ENCODE peak calls at places on chromosomes 16 and 17, in four cellular contexts. F is psoas muscle, U is transverse colon, Q is neuronal stem cell. Y is an unnamed sample. For H3K27me3, the result is how much of the 10 kb centered on the place peaks cover.

GRCh38 chr16:67441907-67442306 is 11.0 kb downstream of the HSD11B2 start:
- DNase-seq in Q (no peak), U (no peak), F (no peak), Y (no peak)

GRCh38 chr17:14859521-14859920 is 405.6 kb downstream of the PMP22 start:
- DNase-seq in F (no peak), U (no peak), Q (no peak), Y (no peak)

GRCh38 chr17:9644910-9645751 is at the start of gene USP43:
- DNase-seq in Q (peak), U (peak), F (no peak), Y (peak)

GRCh38 chr17:72477529-72477928 is 356.7 kb downstream of the SOX9 start:
- DNase-seq in U (peak), Q (no peak), F (no peak), Y (no peak)

GRCh38 chr16:11734653-11735043 is 8.0 kb downstream of the TXNDC11 start:
- DNase-seq in Q (no peak), F (no peak), U (no peak), Y (no peak)

GRCh38 chr17:69574257-69575197 is 160.0 kb downstream of the MAP2K6 start:
- DNase-seq in Q (no peak), F (no peak), U (no peak), Y (no peak)

GRCh38 chr16:4625617-4626159 is 1.1 kb downstream of the MGRN1 start:
- DNase-seq in Q (no peak), F (no peak), U (no peak), Y (no peak)

GRCh38 chr16:10600792-10601443 is 20.5 kb upstream of the EMP2 start:
- DNase-seq in Q (no peak), F (no peak), U (no peak), Y (no peak)

GRCh38 chr17:67836205-67836987 is 11.1 kb downstream of the BPTF start:
- DNase-seq in U (no peak), Q (no peak), F (no peak), Y (no peak)

GRCh38 chr17:63337579-63337978 is 108.5 kb downstream of the CYB561 start:
- DNase-seq in Q (no peak), F (no peak), U (no peak), Y (no peak)

DNA sequence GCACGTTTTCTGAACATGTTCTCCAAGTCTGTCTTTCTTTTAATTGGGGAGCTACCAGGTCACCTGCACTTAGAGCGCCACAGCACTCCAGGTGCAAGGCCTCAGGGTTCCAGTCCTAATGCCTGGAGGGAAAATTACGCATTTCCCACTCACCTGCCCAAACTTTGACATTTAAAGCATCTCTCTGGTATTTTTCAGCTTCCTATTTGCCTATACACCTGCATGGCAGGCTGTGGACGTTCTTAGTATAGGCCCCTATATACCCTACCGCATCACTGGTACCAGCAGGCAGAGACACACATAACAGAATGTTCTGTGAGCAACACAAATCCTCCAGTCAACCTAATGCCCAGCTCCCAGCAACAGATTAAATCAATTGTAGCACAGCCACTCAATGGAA is 213.3 kb downstream of the MRTFB start:
- DNase-seq in U (no peak), Q (no peak), F (no peak), Y (peak)
- H3K4me3 ChIP-seq in U (no peak), Q (no peak), F (peak), Y (peak)

DNA sequence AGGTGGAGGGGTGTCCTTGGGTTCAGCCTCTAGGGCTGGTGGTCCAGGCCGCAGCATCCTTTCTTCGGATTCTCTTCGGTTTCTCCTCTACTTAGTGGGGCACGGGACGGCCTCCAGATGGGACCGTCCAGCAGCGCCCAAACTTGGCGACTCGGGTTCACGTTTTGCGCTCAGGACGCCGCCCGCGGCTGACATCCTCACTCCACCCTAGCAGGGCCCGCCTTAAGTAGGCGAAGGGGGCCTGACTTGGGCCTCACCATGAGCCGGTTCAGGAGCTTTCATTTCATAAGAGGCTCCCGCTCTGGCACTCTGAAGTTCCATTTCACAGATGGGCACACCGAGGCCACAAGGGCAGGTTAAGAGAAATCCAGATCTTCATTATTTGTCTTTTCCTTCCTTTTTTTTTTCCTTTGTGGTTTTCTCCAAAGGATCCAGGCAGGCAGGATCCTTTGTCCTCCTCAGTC is 141.2 kb downstream of the SEC14L1 start:
- DNase-seq in Q (no peak), U (peak), F (no peak), Y (peak)
- H3K27ac ChIP-seq in Q (no peak), U (peak), F (peak), Y (peak)

GRCh38 chr16:75380870-75381269 is 52.4 kb downstream of the CFDP1 start:
- DNase-seq in F (no peak), U (no peak), Q (no peak), Y (no peak)

GRCh38 chr16:75379911-75380847 is 53.1 kb downstream of the CFDP1 start:
- DNase-seq in Q (no peak), U (peak), F (no peak), Y (no peak)

GRCh38 chr16:75382611-75383010 is 50.7 kb downstream of the CFDP1 start:
- DNase-seq in Q (no peak), U (no peak), F (no peak), Y (no peak)

GRCh38 chr16:75385507-75386152 is 47.7 kb downstream of the CFDP1 start:
- DNase-seq in Q (peak), U (no peak), F (no peak), Y (no peak)

DNA sequence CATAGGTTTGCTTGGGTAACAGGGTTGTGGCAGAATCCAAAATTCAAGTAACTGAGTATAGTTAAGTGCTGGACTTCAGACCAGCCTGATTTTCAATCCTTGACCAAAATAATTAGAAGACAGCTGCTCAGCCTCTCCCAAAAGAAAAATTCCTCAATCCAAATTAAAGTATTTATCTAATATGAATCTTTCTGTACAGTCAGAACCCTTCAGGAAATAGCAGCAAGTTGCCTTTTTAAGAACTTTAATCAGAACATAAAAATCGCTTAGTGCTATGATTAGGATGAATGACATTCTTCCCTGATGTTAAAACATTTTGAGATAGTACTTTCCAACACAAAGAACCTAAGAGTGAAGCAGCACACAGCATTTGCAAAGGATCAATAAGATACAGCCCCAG is 50.2 kb downstream of the CFDP1 start:
- DNase-seq in Q (no peak), U (no peak), F (no peak), Y (no peak)
- H3K27me3 ChIP-seq in Q (under half), U (under half), F (under half), Y (under half)

GRCh38 chr17:6555331-6556120 is 829 bp downstream of the PITPNM3 start:
- DNase-seq in Q (peak), U (peak), F (no peak), Y (no peak)

GRCh38 chr17:6556121-6557039 is at the start of gene PITPNM3:
- DNase-seq in Q (no peak), F (no peak), U (peak), Y (no peak)

GRCh38 chr17:6558932-6559752 is 2.8 kb upstream of the PITPNM3 start:
- DNase-seq in U (no peak), Q (no peak), F (no peak), Y (no peak)

GRCh38 chr17:6558276-6558675 is 1.9 kb upstream of the PITPNM3 start:
- DNase-seq in F (no peak), Q (no peak), U (no peak), Y (no peak)

GRCh38 chr17:6557040-6557438 is 684 bp upstream of the PITPNM3 start:
- DNase-seq in U (no peak), Q (no peak), F (no peak), Y (no peak)
- H3K4me3 ChIP-seq in U (peak), Q (no peak), F (no peak), Y (peak)